ENCODE peak calls at places on chromosomes 6 and 20, in five cellular contexts. A is IMR-90, V is AG04450, I is neural progenitor cell, P is A549. K is an unnamed sample.

GRCh38 chr20:45727044-45727443 is 4.9 kb downstream of the SPINT4 start:
- DNase-seq in A (no peak), V (no peak), I (no peak), P (no peak), K (no peak)

GRCh38 chr20:4702562-4703280 is 19.0 kb upstream of the PRND start:
- DNase-seq in A (no peak), V (no peak), I (no peak), P (no peak), K (no peak)

GRCh38 chr6:137095651-137096238 is 51.0 kb upstream of the IL20RA start:
- DNase-seq in A (no peak), V (no peak), I (no peak), P (no peak), K (no peak)

GRCh38 chr6:46325561-46326525 is 155.1 kb upstream of the ENPP5 start:
- DNase-seq in A (peak), V (no peak), I (peak), P (no peak), K (no peak)

GRCh38 chr20:47392015-47392720 is 35.7 kb upstream of the ZMYND8 start:
- DNase-seq in A (peak), V (peak), I (no peak), P (peak), K (no peak)

GRCh38 chr6:148203970-148204369 is 138.7 kb upstream of the SASH1 start:
- DNase-seq in A (peak), V (peak), I (no peak), P (no peak), K (no peak)

GRCh38 chr6:134674562-134674961 is 275.3 kb downstream of the ALDH8A1 start:
- DNase-seq in A (no peak), V (no peak), I (peak), P (no peak), K (no peak)

GRCh38 chr6:109687271-109687721 is 3.7 kb downstream of the AK9 start:
- DNase-seq in A (peak), V (peak), I (no peak), P (no peak), K (no peak)

GRCh38 chr6:107656883-107657282 is 167.0 kb downstream of the SOBP start:
- DNase-seq in A (no peak), V (no peak), I (no peak), P (no peak), K (no peak)

GRCh38 chr6:25054469-25054868 is 118.7 kb upstream of the RIPOR2 start:
- DNase-seq in A (peak), V (peak), I (no peak), P (no peak), K (no peak)

GRCh38 chr6:162099685-162100084 is 627.9 kb downstream of the PRKN start:
- DNase-seq in A (peak), V (peak), I (no peak), P (peak), K (no peak)

GRCh38 chr6:15876406-15876805 is 213.6 kb upstream of the DTNBP1 start:
- DNase-seq in A (no peak), V (no peak), I (no peak), P (peak), K (no peak)

GRCh38 chr6:44423306-44423705 is 35.8 kb downstream of the CDC5L start:
- DNase-seq in A (no peak), V (no peak), I (no peak), P (no peak), K (no peak)

GRCh38 chr20:60583741-60584140 is 625.5 kb downstream of the CDH26 start:
- DNase-seq in A (no peak), V (no peak), I (no peak), P (no peak), K (no peak)

GRCh38 chr20:63847374-63848002 is 13.8 kb upstream of the ABHD16B start:
- DNase-seq in A (no peak), V (no peak), I (peak), P (no peak), K (no peak)

GRCh38 chr6:164252952-164253351 is 838.4 kb downstream of the QKI start:
- DNase-seq in A (no peak), V (no peak), I (peak), P (no peak), K (no peak)

GRCh38 chr20:24742989-24743388 is 206.1 kb upstream of the CST7 start:
- DNase-seq in A (no peak), V (no peak), I (no peak), P (no peak), K (no peak)

GRCh38 chr20:50578061-50578777 is 68.0 kb downstream of the PTPN1 start:
- DNase-seq in A (no peak), V (no peak), I (no peak), P (no peak), K (no peak)

GRCh38 chr6:391559-392440 is at the start of gene IRF4:
- DNase-seq in A (no peak), V (no peak), I (peak), P (no peak), K (peak)

GRCh38 chr20:6831461-6831860 is 64.0 kb downstream of the BMP2 start:
- DNase-seq in A (no peak), V (no peak), I (no peak), P (no peak), K (no peak)

GRCh38 chr6:21753571-21754108 is 160.1 kb downstream of the SOX4 start:
- DNase-seq in A (peak), V (peak), I (no peak), P (peak), K (no peak)

GRCh38 chr6:11232968-11233626 is 629 bp upstream of the NEDD9 start:
- DNase-seq in A (peak), V (no peak), I (peak), P (no peak), K (no peak)

GRCh38 chr6:14734416-14735340 is 511.2 kb upstream of the JARID2 start:
- DNase-seq in A (peak), V (no peak), I (no peak), P (peak), K (peak)

GRCh38 chr6:112038268-112038667 is 15.6 kb upstream of the CCN6 start:
- DNase-seq in A (no peak), V (no peak), I (no peak), P (no peak), K (no peak)

GRCh38 chr20:36468149-36469000 is 72.9 kb upstream of the MYL9 start:
- DNase-seq in A (no peak), V (no peak), I (no peak), P (peak), K (peak)

GRCh38 chr20:18683839-18684238 is 96.0 kb downstream of the DTD1 start:
- DNase-seq in A (no peak), V (no peak), I (no peak), P (no peak), K (no peak)

GRCh38 chr6:51120016-51120415 is 301.3 kb downstream of the TFAP2B start:
- DNase-seq in A (no peak), V (no peak), I (no peak), P (no peak), K (no peak)

GRCh38 chr6:27452496-27452897 is 20.4 kb downstream of the ZNF184 start:
- DNase-seq in A (peak), V (no peak), I (no peak), P (peak), K (no peak)

GRCh38 chr6:169589293-169589692 is 112.5 kb downstream of the WDR27 start:
- DNase-seq in A (no peak), V (no peak), I (no peak), P (no peak), K (no peak)

GRCh38 chr6:161444966-161445799 is 171.3 kb upstream of the AGPAT4 start:
- DNase-seq in A (peak), V (no peak), I (no peak), P (no peak), K (no peak)

GRCh38 chr6:75349262-75349984 is 64.8 kb upstream of the TMEM30A start:
- DNase-seq in A (peak), V (no peak), I (peak), P (no peak), K (no peak)
- TF ChIP-seq CTCF in A (no peak), V (peak), I (peak), P (no peak), K (no peak)

DNA sequence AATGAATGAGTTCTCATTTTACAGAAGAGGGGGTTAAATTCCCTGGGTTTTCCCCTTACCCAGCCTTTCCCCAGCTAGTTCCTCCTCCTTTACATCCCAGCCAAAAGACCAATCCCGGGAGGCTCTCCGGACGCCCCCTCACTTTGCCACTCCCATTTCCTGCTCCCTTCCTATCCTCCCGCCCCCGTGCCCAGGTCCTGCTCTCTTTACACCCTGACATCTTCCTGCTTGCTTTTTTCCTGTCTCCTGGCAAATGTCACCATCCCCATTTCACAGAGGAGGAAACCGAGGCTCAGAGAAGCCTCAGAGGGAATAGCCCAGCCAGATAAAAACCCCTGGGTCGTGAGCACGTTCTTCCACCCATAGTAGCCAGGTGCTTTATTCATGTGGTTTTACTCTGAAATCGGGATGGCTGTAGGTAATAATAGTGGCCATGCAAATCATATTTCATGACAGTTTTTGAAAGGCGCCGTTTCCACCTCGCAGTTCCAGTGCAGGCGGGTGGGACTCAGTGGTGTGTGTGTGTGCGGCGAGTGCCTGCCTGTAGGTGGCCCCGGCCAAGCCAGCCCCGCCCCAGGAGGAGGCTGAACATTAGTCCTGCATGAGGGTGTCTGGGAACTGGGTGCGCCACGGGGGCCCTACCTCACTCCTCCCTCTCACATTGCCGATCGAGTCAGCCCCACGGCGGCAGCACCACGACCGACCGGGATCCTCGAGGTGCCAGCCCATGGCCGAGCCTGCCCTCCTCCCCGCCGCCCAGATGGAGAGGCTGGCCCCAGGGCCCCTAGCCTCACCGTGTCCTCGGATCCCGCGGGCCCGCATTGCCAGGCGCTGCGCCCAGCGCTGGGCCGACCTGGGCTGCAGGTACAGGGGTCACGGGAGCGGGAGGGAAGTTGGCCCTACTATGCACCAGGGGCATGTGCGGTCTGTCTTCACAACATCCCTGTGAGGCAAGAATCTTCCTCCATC is at the start of gene ARHGAP40:
- DNase-seq in A (no peak), V (no peak), I (peak), P (no peak), K (no peak)
- H3K4me3 ChIP-seq in A (no peak), V (no peak), I (peak), P (no peak), K (peak)

DNA sequence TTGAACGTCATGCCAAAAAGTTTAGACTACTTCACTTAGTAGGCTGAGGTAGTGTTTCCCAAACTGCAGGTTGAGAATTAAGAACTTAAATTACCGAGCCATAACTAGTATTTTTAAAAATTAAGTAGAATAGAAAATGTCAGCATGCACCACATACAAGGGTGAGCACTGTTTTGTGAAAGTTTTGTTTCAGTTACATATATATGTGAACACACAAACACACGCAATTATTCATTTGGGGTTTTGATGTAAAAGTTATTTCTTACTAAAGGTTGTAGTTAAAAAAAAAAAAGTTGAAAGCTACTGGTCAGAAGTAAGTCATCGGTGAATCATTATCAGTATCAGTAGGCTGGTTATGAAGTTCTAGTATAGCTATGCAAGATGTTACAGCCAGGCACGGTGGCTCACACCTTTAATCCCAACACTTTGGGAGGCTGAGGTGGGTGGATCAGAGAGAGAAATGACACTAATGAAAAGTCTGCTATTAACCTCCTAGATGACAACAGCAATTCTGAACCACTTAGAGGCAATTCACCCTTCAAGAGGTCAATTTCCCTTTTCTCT is 24.1 kb downstream of the FASTKD5 start:
- DNase-seq in A (peak), V (no peak), I (no peak), P (no peak), K (no peak)
- H3K27ac ChIP-seq in A (peak), V (no peak), I (no peak), P (peak), K (no peak)

GRCh38 chr20:34310481-34311117 is 7.4 kb upstream of the AHCY start:
- DNase-seq in A (no peak), V (no peak), I (no peak), P (peak), K (no peak)

GRCh38 chr20:34312024-34312460 is 8.9 kb upstream of the AHCY start:
- DNase-seq in A (no peak), V (no peak), I (peak), P (peak), K (no peak)

GRCh38 chr20:34312544-34313217 is 9.5 kb upstream of the AHCY start:
- DNase-seq in A (peak), V (peak), I (peak), P (peak), K (peak)

GRCh38 chr20:34309691-34310090 is 6.5 kb upstream of the AHCY start:
- DNase-seq in A (no peak), V (no peak), I (no peak), P (no peak), K (no peak)

DNA sequence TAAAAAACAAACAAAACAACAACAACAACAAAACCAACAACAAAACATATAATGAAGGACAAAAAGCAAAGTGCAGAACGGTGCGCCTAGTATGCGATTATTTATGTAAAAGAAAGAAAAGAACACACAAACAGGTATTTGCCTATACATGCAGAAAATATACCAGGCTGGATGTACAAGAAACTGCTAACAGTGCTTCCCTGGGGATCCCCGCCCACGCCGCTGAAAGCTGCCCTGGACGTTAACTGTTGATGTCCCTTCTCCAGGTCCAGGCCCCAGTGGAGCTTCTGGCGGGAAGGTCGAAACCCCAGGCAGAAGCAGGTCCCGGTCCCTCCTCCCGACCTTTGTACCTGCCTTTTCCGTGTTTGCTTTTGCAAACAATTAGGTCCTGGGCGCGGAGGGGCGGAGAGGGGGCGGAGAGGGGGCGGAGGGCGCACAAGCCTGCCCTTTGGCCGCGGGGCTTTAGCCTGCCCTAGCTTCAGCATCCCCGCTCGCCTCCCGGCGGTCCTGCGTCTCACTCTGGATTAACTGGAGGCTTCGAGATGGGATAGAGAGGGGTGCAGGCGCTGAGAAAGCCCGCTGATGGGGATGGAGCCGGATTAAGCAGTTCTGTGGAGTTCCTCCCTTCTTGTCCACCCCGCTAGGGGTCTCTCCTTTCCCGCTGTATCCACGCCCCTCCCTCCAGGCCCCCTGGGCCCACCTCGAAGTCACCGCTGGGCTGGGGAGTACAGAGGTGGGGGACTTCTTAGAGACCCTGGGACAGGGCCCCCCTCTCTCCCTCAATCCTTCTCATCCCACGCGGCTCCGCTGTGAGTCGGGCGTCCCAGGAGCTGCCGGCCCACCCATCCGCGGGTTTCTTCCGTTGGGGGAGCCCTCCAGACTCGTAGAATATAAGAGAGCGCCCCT is 8.2 kb upstream of the AHCY start:
- DNase-seq in A (no peak), V (no peak), I (peak), P (peak), K (no peak)
- TF ChIP-seq CTCF in A (no peak), V (peak), I (peak), P (peak), K (no peak)

DNA sequence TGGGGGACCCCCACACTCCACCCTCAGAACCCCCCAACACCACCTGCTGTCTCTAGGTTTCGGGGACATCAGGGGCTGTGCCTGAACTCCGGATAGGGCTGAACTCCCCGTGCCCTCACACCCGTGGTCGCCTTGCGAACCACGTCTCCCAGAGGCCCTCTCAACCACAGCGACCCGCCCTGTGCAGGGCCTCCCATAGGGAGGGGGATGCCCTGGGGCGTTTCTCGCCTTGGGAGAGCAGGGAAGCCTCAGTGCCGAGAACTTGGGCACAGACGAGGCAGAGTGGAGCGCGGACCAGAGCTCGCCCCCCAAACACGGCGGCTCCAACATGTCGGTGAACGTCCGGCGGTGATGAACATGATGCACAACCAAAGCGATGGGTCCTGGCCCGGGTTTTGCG is 6.7 kb downstream of the FRMD1 start:
- DNase-seq in A (no peak), V (no peak), I (no peak), P (no peak), K (no peak)
- H3K4me3 ChIP-seq in A (no peak), V (no peak), I (no peak), P (no peak), K (no peak)

GRCh38 chr20:57069442-57069841 is 197.0 kb downstream of the BMP7 start:
- DNase-seq in A (no peak), V (no peak), I (no peak), P (no peak), K (no peak)
- H3K27ac ChIP-seq in A (no peak), V (no peak), I (no peak), P (no peak), K (no peak)

GRCh38 chr6:139376604-139377218 is 2.3 kb upstream of the CITED2 start:
- DNase-seq in A (peak), V (no peak), I (peak), P (peak), K (no peak)
- TF ChIP-seq CTCF in A (no peak), V (peak), I (no peak), P (no peak), K (no peak)

DNA sequence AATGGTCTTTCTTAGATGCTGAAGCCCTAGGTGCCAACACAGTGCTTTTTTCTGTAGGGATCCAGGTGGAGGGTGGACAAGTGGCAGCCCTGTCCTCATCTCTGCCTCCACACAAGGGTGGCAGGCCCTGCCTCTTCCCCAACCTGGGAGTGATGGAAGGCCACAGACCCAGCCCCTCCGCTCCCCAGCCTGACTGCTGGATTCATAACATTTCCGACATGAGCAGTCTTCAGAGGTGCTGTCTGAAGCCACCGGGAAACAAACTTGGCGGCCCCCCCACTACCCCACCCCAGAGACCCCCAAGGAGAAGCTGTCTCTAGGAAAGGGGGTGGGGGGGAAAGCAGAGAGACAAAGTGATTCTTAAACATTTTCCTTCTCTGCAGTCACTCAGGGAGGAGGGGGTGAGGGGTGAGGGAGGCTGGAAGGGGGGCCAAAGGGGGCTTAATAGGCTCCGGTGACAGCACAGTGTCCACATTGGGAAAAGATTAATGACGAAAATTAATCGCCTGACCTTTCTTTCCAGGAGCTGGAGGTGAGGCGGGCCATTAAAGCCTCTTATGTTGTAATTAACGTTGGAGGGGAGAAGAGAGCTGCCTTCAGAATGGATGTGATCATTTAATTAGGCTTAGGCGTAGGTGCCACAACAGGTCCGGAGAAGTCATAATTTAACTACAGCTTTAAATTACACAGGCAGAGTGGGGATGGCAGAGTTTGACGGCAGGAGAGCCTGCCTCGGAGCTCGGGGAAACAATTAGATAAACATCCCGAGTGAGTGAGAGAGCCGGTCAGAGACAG is 76.8 kb upstream of the FOXP4 start:
- DNase-seq in A (no peak), V (no peak), I (peak), P (no peak), K (no peak)
- H3K4me3 ChIP-seq in A (no peak), V (peak), I (peak), P (no peak), K (no peak)

DNA sequence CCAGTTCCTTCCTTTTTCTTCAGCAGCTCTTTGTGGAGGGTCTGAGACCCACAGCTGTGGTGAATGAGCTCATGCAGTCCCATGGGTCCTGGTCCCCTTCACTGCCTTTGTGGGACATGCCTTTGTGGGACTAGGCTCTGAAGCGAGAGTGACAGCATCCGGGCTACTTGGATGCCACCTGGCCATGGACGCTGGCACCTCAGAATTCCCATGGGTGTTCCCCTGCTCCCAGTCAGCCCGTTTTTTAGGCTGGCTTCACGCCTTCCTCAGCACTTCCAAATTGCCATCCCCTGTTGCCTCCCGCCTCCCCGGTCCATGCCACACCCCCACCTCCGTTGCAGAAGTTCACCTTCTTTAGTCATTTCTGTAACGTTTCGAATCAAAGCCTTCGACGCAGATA is 45.1 kb downstream of the RAMACL start:
- DNase-seq in A (no peak), V (no peak), I (no peak), P (no peak), K (no peak)
- H3K27ac ChIP-seq in A (no peak), V (no peak), I (no peak), P (no peak), K (no peak)

K was measured in coronary artery.